ENCODE peak calls at places on chromosomes 12 and 14, in eight cellular contexts. One of them, this sample, is unnamed.

GRCh38 chr14:75206190-75206589 is 29.8 kb upstream of the TMED10 start:
- ATAC-seq in CD4-positive, alpha-beta T cell: no peak
- ATAC-seq in left lobe of liver: peak; percentile 39
- ATAC-seq in activated B cell treated with CpG ODN at 0.5 μM for 24 hours: no peak
- ATAC-seq in K562: no peak
- ATAC-seq in memory B cell: no peak
- ATAC-seq in Panc1: no peak
- ATAC-seq in left lung: no peak
- ATAC-seq in this sample: no peak

GRCh38 chr12:69329669-69330428 is 18.3 kb upstream of the LYZ start:
- ATAC-seq in K562: peak; percentile 34
- ATAC-seq in Panc1: no peak
- ATAC-seq in memory B cell: peak; percentile 21
- ATAC-seq in CD4-positive, alpha-beta T cell: peak; percentile 50
- ATAC-seq in activated B cell treated with CpG ODN at 0.5 μM for 24 hours: no peak
- ATAC-seq in left lung: no peak
- ATAC-seq in left lobe of liver: no peak
- ATAC-seq in this sample: no peak

GRCh38 chr12:124493809-124494750 is 73.3 kb downstream of the NCOR2 start:
- ATAC-seq in left lobe of liver: no peak
- ATAC-seq in left lung: no peak
- ATAC-seq in Panc1: no peak
- ATAC-seq in activated B cell treated with CpG ODN at 0.5 μM for 24 hours: peak; percentile 96
- ATAC-seq in K562: no peak
- ATAC-seq in CD4-positive, alpha-beta T cell: peak; percentile 32
- ATAC-seq in memory B cell: peak; percentile 97
- ATAC-seq in this sample: peak; percentile 26

GRCh38 chr12:3757261-3757660 is 4.4 kb upstream of the CRACR2A start:
- ATAC-seq in left lobe of liver: peak; percentile 94
- ATAC-seq in activated B cell treated with CpG ODN at 0.5 μM for 24 hours: no peak
- ATAC-seq in CD4-positive, alpha-beta T cell: no peak
- ATAC-seq in memory B cell: no peak
- ATAC-seq in Panc1: no peak
- ATAC-seq in K562: no peak
- ATAC-seq in left lung: no peak
- ATAC-seq in this sample: no peak

GRCh38 chr12:116552750-116553383 is 6.3 kb upstream of the MAP1LC3B2 start:
- ATAC-seq in Panc1: no peak
- ATAC-seq in CD4-positive, alpha-beta T cell: no peak
- ATAC-seq in left lung: no peak
- ATAC-seq in memory B cell: peak; percentile 49
- ATAC-seq in activated B cell treated with CpG ODN at 0.5 μM for 24 hours: peak; percentile 52
- ATAC-seq in K562: no peak
- ATAC-seq in left lobe of liver: no peak
- ATAC-seq in this sample: peak; percentile 9

GRCh38 chr12:59736786-59737185 is 141.0 kb downstream of the SLC16A7 start:
- ATAC-seq in memory B cell: no peak
- ATAC-seq in CD4-positive, alpha-beta T cell: no peak
- ATAC-seq in left lung: peak; percentile 23
- ATAC-seq in left lobe of liver: no peak
- ATAC-seq in activated B cell treated with CpG ODN at 0.5 μM for 24 hours: no peak
- ATAC-seq in Panc1: no peak
- ATAC-seq in K562: no peak
- ATAC-seq in this sample: peak; percentile 69

GRCh38 chr14:61257469-61258057 is 23.6 kb downstream of the TMEM30B start:
- ATAC-seq in left lobe of liver: no peak
- ATAC-seq in left lung: peak; percentile 10
- ATAC-seq in Panc1: no peak
- ATAC-seq in activated B cell treated with CpG ODN at 0.5 μM for 24 hours: no peak
- ATAC-seq in memory B cell: no peak
- ATAC-seq in K562: no peak
- ATAC-seq in CD4-positive, alpha-beta T cell: no peak
- ATAC-seq in this sample: no peak

GRCh38 chr12:30732954-30733637 is 21.7 kb downstream of the CAPRIN2 start:
- ATAC-seq in left lung: no peak
- ATAC-seq in CD4-positive, alpha-beta T cell: no peak
- ATAC-seq in K562: no peak
- ATAC-seq in Panc1: no peak
- ATAC-seq in memory B cell: no peak
- ATAC-seq in left lobe of liver: peak; percentile 92
- ATAC-seq in activated B cell treated with CpG ODN at 0.5 μM for 24 hours: no peak
- ATAC-seq in this sample: no peak

GRCh38 chr12:27969011-27969900 is 3.3 kb downstream of the PTHLH start:
- ATAC-seq in activated B cell treated with CpG ODN at 0.5 μM for 24 hours: no peak
- ATAC-seq in CD4-positive, alpha-beta T cell: no peak
- ATAC-seq in left lobe of liver: peak; percentile 10
- ATAC-seq in K562: no peak
- ATAC-seq in left lung: peak; percentile 58
- ATAC-seq in memory B cell: no peak
- ATAC-seq in Panc1: peak; percentile 13
- ATAC-seq in this sample: peak; percentile 10

GRCh38 chr14:37968664-37969225 is 239.0 kb upstream of the SSTR1 start:
- ATAC-seq in activated B cell treated with CpG ODN at 0.5 μM for 24 hours: no peak
- ATAC-seq in Panc1: no peak
- ATAC-seq in CD4-positive, alpha-beta T cell: no peak
- ATAC-seq in K562: no peak
- ATAC-seq in memory B cell: no peak
- ATAC-seq in left lung: no peak
- ATAC-seq in left lobe of liver: no peak
- ATAC-seq in this sample: no peak

GRCh38 chr12:101713059-101713682 is 15.7 kb downstream of the CHPT1 start:
- ATAC-seq in left lobe of liver: peak; percentile 91
- ATAC-seq in activated B cell treated with CpG ODN at 0.5 μM for 24 hours: no peak
- ATAC-seq in memory B cell: no peak
- ATAC-seq in K562: peak; percentile 79
- ATAC-seq in CD4-positive, alpha-beta T cell: no peak
- ATAC-seq in Panc1: peak; percentile 96
- ATAC-seq in left lung: peak; percentile 76
- ATAC-seq in this sample: no peak

GRCh38 chr14:36313206-36313605 is 7.2 kb downstream of the MBIP start:
- ATAC-seq in memory B cell: no peak
- ATAC-seq in activated B cell treated with CpG ODN at 0.5 μM for 24 hours: no peak
- ATAC-seq in K562: no peak
- ATAC-seq in left lobe of liver: no peak
- ATAC-seq in left lung: no peak
- ATAC-seq in CD4-positive, alpha-beta T cell: no peak
- ATAC-seq in Panc1: no peak
- ATAC-seq in this sample: no peak

GRCh38 chr14:67411820-67412421 is at the start of gene PLEK2:
- ATAC-seq in left lung: peak; percentile 79
- ATAC-seq in K562: no peak
- ATAC-seq in left lobe of liver: peak; percentile 67
- ATAC-seq in CD4-positive, alpha-beta T cell: peak; percentile 83
- ATAC-seq in Panc1: peak; percentile 68
- ATAC-seq in memory B cell: peak; percentile 37
- ATAC-seq in activated B cell treated with CpG ODN at 0.5 μM for 24 hours: no peak
- ATAC-seq in this sample: peak; percentile 76

This sample was measured in esophagus mucosa.